ENCODE peak calls at places on chromosomes 1 and 21, in eight cellular contexts. E, H, N, J, W, D, R and A are unnamed samples.
A peak's percentile ranks its signal among the peaks of the same experiment; 100 is the strongest.

GRCh38 chr1:157505481-157506272 is 46.6 kb downstream of the FCRL5 start:
- DNase-seq in H (peak; percentile 71), R (peak; percentile 53), W (peak; percentile 76), N (peak; percentile 38), D (peak; percentile 23), J (peak; percentile 39), E (no peak), A (peak; percentile 36)

GRCh38 chr1:998905-999796 is 746 bp downstream of the HES4 start:
- DNase-seq in W (peak; percentile 65), D (no peak), H (peak; percentile 49), N (no peak), R (no peak), E (peak; percentile 45), J (no peak), A (peak; percentile 47)

GRCh38 chr1:38060557-38060956 is 14.0 kb upstream of the POU3F1 start:
- DNase-seq in W (no peak), N (no peak), H (no peak), D (no peak), R (no peak), E (no peak), J (no peak), A (no peak)

GRCh38 chr1:10045480-10046355 is 13.0 kb downstream of the UBE4B start:
- DNase-seq in E (no peak), R (peak; percentile 21), H (no peak), W (no peak), J (no peak), D (no peak), N (no peak), A (no peak)

GRCh38 chr1:37890378-37891014 is 31.1 kb upstream of the MTF1 start:
- DNase-seq in D (peak; percentile 84), E (no peak), R (no peak), W (peak; percentile 72), J (peak; percentile 23), H (peak; percentile 37), N (peak; percentile 41), A (peak; percentile 26)

GRCh38 chr21:31282095-31282709 is 61.9 kb downstream of the TIAM1 start:
- DNase-seq in J (peak; percentile 55), D (no peak), R (peak; percentile 24), H (no peak), E (peak; percentile 31), W (peak; percentile 40), N (no peak), A (peak; percentile 34)

GRCh38 chr1:25586181-25586588 is 30.4 kb upstream of the MAN1C1 start:
- DNase-seq in N (no peak), E (no peak), R (no peak), W (no peak), H (no peak), D (no peak), J (no peak), A (no peak)

GRCh38 chr1:208272311-208272710 is 28.1 kb upstream of the PLXNA2 start:
- DNase-seq in D (no peak), J (no peak), W (no peak), N (peak; percentile 64), R (no peak), E (no peak), H (no peak), A (no peak)

GRCh38 chr21:37688952-37689659 is 227.2 kb downstream of the KCNJ6 start:
- DNase-seq in J (no peak), H (no peak), W (no peak), D (no peak), R (no peak), E (no peak), N (no peak), A (no peak)

GRCh38 chr1:95652423-95652958 is 418.5 kb downstream of the RWDD3 start:
- DNase-seq in E (no peak), N (no peak), H (no peak), D (no peak), W (no peak), J (no peak), R (no peak), A (no peak)

GRCh38 chr1:26597629-26598039 is 68.1 kb downstream of the RPS6KA1 start:
- DNase-seq in W (peak; percentile 81), J (peak; percentile 68), N (peak; percentile 64), E (no peak), D (peak; percentile 25), R (no peak), H (peak; percentile 42), A (peak; percentile 40)

GRCh38 chr1:28343405-28343804 is 14.6 kb downstream of the MED18 start:
- DNase-seq in J (no peak), D (no peak), E (no peak), R (no peak), N (no peak), H (no peak), W (peak; percentile 74), A (peak; percentile 81)

GRCh38 chr1:197620660-197621273 is 154.5 kb downstream of the DENND1B start:
- DNase-seq in H (peak; percentile 2), W (peak; percentile 2), J (no peak), R (no peak), E (no peak), N (no peak), D (peak; percentile 30), A (no peak)

GRCh38 chr1:31615414-31615813 is 2.1 kb upstream of the HCRTR1 start:
- DNase-seq in R (no peak), W (no peak), N (no peak), E (no peak), H (no peak), J (no peak), D (no peak), A (no peak)

GRCh38 chr1:218717611-218718010 is 372.5 kb downstream of the TGFB2 start:
- DNase-seq in N (no peak), R (no peak), D (no peak), E (no peak), J (no peak), H (no peak), W (no peak), A (no peak)

GRCh38 chr1:6958407-6958806 is 173.2 kb downstream of the CAMTA1 start:
- DNase-seq in E (no peak), D (no peak), R (no peak), N (no peak), J (no peak), W (no peak), H (no peak), A (no peak)

GRCh38 chr1:220278991-220279390 is 6.7 kb upstream of the RAB3GAP2 start:
- DNase-seq in N (no peak), W (no peak), D (no peak), E (no peak), J (no peak), R (no peak), H (no peak), A (peak; percentile 12)

GRCh38 chr1:53135735-53136114 is 6.7 kb downstream of the SLC1A7 start:
- DNase-seq in D (no peak), N (peak; percentile 9), E (no peak), W (peak; percentile 28), H (no peak), J (no peak), R (no peak), A (no peak)